ENCODE peak calls at places on chromosomes 4 and X, in eight cellular contexts. I is pancreas, F is mammary epithelial cell, R is HEK293T, L is esophagus squamous epithelium, A is NCI-H1092 treated with DMSO at 0.1 percent for 48 hours, D is BJ, X is NCI-H446 treated with DMSO at 0.1 percent for 48 hours. T is an unnamed sample.

GRCh38 chrX:54358424-54359211 is 772 bp upstream of the WNK3 start:
- DNase-seq in A (peak; percentile 98), D (no peak), I (peak; percentile 61), R (peak; percentile 65), X (peak; percentile 10), F (peak; percentile 4), L (no peak), T (peak; percentile 84)

GRCh38 chr4:141530627-141531026 is 105.8 kb upstream of the IL15 start:
- DNase-seq in R (no peak), F (no peak), X (no peak), L (no peak), I (no peak), D (no peak), A (no peak), T (no peak)

GRCh38 chr4:145177511-145177905 is 2.9 kb downstream of the OTUD4 start:
- DNase-seq in I (no peak), X (no peak), R (no peak), A (no peak), D (no peak), L (no peak), F (peak; percentile 7), T (no peak)

GRCh38 chr4:139768366-139768765 is 102.7 kb downstream of the MGST2 start:
- DNase-seq in R (no peak), X (no peak), D (no peak), F (no peak), A (no peak), I (no peak), L (no peak), T (no peak)

GRCh38 chrX:39477438-39478120 is 620.2 kb downstream of the BCOR start:
- DNase-seq in I (no peak), X (no peak), D (no peak), A (peak; percentile 78), R (peak; percentile 41), L (no peak), F (no peak), T (no peak)

GRCh38 chr4:20251796-20252655 is at the start of gene SLIT2:
- DNase-seq in D (no peak), I (peak; percentile 93), A (peak; percentile 92), R (peak; percentile 89), X (peak; percentile 39), L (no peak), F (peak; percentile 55), T (no peak)

GRCh38 chr4:71229477-71230257 is 109.2 kb upstream of the SLC4A4 start:
- DNase-seq in R (peak; percentile 62), L (no peak), I (no peak), X (no peak), A (no peak), F (no peak), D (no peak), T (no peak)

GRCh38 chr4:176753049-176753448 is 39.7 kb downstream of the VEGFC start:
- DNase-seq in X (no peak), I (no peak), D (peak; percentile 80), R (no peak), L (no peak), A (no peak), F (peak; percentile 57), T (no peak)

GRCh38 chr4:162981823-162982222 is 184.9 kb downstream of the NAF1 start:
- DNase-seq in R (no peak), X (no peak), L (no peak), I (no peak), D (no peak), A (no peak), F (no peak), T (no peak)

GRCh38 chrX:118530537-118530936 is 34.9 kb downstream of the DOCK11 start:
- DNase-seq in F (no peak), D (no peak), X (no peak), L (no peak), I (no peak), R (no peak), A (no peak), T (no peak)

T was measured in iPS DF 19.7.